ENCODE peak calls at places on chromosomes 7 and 10, in five cellular contexts. Z, X, E, I and S are unnamed samples.
A peak's percentile ranks its signal among the peaks of the same experiment; 100 is the strongest.

GRCh38 chr7:105849122-105849855 is 27.1 kb downstream of the ATXN7L1 start:
- DNase-seq in Z (no peak), X (peak; percentile 80), E (no peak), I (no peak), S (no peak)

GRCh38 chr7:151275813-151276577 is 27.5 kb upstream of the SMARCD3 start:
- DNase-seq in X (no peak), I (no peak), E (peak; percentile 18), Z (no peak), S (no peak)

GRCh38 chr10:87966454-87966853 is 103.0 kb downstream of the PTEN start:
- DNase-seq in I (no peak), X (no peak), E (no peak), Z (no peak), S (no peak)

GRCh38 chr10:59606551-59606961 is 103.1 kb downstream of the SLC16A9 start:
- DNase-seq in Z (no peak), E (peak; percentile 48), I (no peak), X (peak; percentile 62), S (no peak)

GRCh38 chr7:49731836-49732235 is 41.6 kb upstream of the VWC2 start:
- DNase-seq in Z (no peak), E (no peak), I (no peak), X (no peak), S (no peak)

GRCh38 chr10:58868736-58869435 is 307.6 kb upstream of the PHYHIPL start:
- DNase-seq in I (no peak), Z (no peak), E (no peak), X (peak; percentile 29), S (no peak)

GRCh38 chr7:152710134-152710404 is 34.1 kb upstream of the XRCC2 start:
- DNase-seq in I (no peak), X (no peak), E (no peak), Z (no peak), S (no peak)

GRCh38 chr7:1054438-1055083 is 10.2 kb downstream of the GPR146 start:
- DNase-seq in I (peak; percentile 86), X (no peak), Z (no peak), E (peak; percentile 81), S (no peak)

GRCh38 chr7:30206942-30207341 is 72.2 kb downstream of the MTURN start:
- DNase-seq in I (no peak), X (no peak), E (no peak), Z (no peak), S (no peak)

GRCh38 chr10:3867454-3868273 is 82.7 kb upstream of the KLF6 start:
- DNase-seq in X (peak; percentile 54), Z (no peak), E (no peak), I (no peak), S (no peak)

GRCh38 chr7:157058026-157058425 is 47.6 kb upstream of the MNX1 start:
- DNase-seq in E (no peak), X (no peak), I (no peak), Z (no peak), S (no peak)

GRCh38 chr7:68319061-68319460 is 1279.2 kb upstream of the AUTS2 start:
- DNase-seq in E (no peak), X (no peak), Z (no peak), I (no peak), S (no peak)